ENCODE peak calls at places on chromosomes 11 and 22, in eight cellular contexts. One of them, this sample, is unnamed.

GRCh38 chr11:120858740-120859139 is 165.2 kb upstream of the TBCEL start:
- DNase-seq in left lung: no peak
- DNase-seq in neural crest cell: no peak
- DNase-seq in upper lobe of right lung: no peak
- DNase-seq in heart left ventricle: no peak
- DNase-seq in lower leg skin: no peak
- DNase-seq in AG10803: peak
- DNase-seq in brain microvascular endothelial cell: peak
- DNase-seq in this sample: no peak

GRCh38 chr11:44578279-44578678 is 12.8 kb downstream of the CD82 start:
- DNase-seq in left lung: no peak
- DNase-seq in neural crest cell: no peak
- DNase-seq in upper lobe of right lung: no peak
- DNase-seq in heart left ventricle: no peak
- DNase-seq in lower leg skin: no peak
- DNase-seq in AG10803: no peak
- DNase-seq in brain microvascular endothelial cell: no peak
- DNase-seq in this sample: no peak

GRCh38 chr11:2312232-2313042 is 10.6 kb downstream of the TSPAN32 start:
- DNase-seq in left lung: no peak
- DNase-seq in neural crest cell: no peak
- DNase-seq in upper lobe of right lung: peak
- DNase-seq in heart left ventricle: no peak
- DNase-seq in lower leg skin: no peak
- DNase-seq in AG10803: peak
- DNase-seq in brain microvascular endothelial cell: peak
- DNase-seq in this sample: no peak

GRCh38 chr22:46087336-46087690 is 63.0 kb upstream of the PPARA start:
- DNase-seq in left lung: no peak
- DNase-seq in neural crest cell: no peak
- DNase-seq in upper lobe of right lung: no peak
- DNase-seq in heart left ventricle: no peak
- DNase-seq in lower leg skin: no peak
- DNase-seq in AG10803: no peak
- DNase-seq in brain microvascular endothelial cell: no peak
- DNase-seq in this sample: no peak

GRCh38 chr11:69010964-69011623 is 2.0 kb downstream of the MRGPRF start:
- DNase-seq in left lung: peak
- DNase-seq in neural crest cell: peak
- DNase-seq in upper lobe of right lung: peak
- DNase-seq in heart left ventricle: peak
- DNase-seq in lower leg skin: peak
- DNase-seq in AG10803: peak
- DNase-seq in brain microvascular endothelial cell: peak
- DNase-seq in this sample: peak

GRCh38 chr22:22787805-22788459 is 99.7 kb upstream of the IGLL5 start:
- DNase-seq in left lung: peak
- DNase-seq in neural crest cell: peak
- DNase-seq in upper lobe of right lung: no peak
- DNase-seq in heart left ventricle: peak
- DNase-seq in lower leg skin: no peak
- DNase-seq in AG10803: peak
- DNase-seq in brain microvascular endothelial cell: peak
- DNase-seq in this sample: no peak

GRCh38 chr11:15724611-15725010 is 609.9 kb downstream of the INSC start:
- DNase-seq in left lung: no peak
- DNase-seq in neural crest cell: no peak
- DNase-seq in upper lobe of right lung: no peak
- DNase-seq in heart left ventricle: no peak
- DNase-seq in lower leg skin: no peak
- DNase-seq in AG10803: no peak
- DNase-seq in brain microvascular endothelial cell: no peak
- DNase-seq in this sample: no peak

GRCh38 chr22:17580461-17581031 is 17.2 kb downstream of the SLC25A18 start:
- DNase-seq in left lung: no peak
- DNase-seq in neural crest cell: no peak
- DNase-seq in upper lobe of right lung: no peak
- DNase-seq in heart left ventricle: no peak
- DNase-seq in lower leg skin: no peak
- DNase-seq in AG10803: no peak
- DNase-seq in brain microvascular endothelial cell: no peak
- DNase-seq in this sample: no peak

GRCh38 chr22:26853071-26853470 is 195.7 kb downstream of the MIAT start:
- DNase-seq in left lung: no peak
- DNase-seq in neural crest cell: no peak
- DNase-seq in upper lobe of right lung: no peak
- DNase-seq in heart left ventricle: no peak
- DNase-seq in lower leg skin: no peak
- DNase-seq in AG10803: no peak
- DNase-seq in brain microvascular endothelial cell: no peak
- DNase-seq in this sample: no peak

GRCh38 chr22:23075525-23076216 is 5.4 kb downstream of the GNAZ start:
- DNase-seq in left lung: no peak
- DNase-seq in neural crest cell: no peak
- DNase-seq in upper lobe of right lung: no peak
- DNase-seq in heart left ventricle: no peak
- DNase-seq in lower leg skin: no peak
- DNase-seq in AG10803: no peak
- DNase-seq in brain microvascular endothelial cell: no peak
- DNase-seq in this sample: peak

GRCh38 chr11:44607324-44607962 is 42.0 kb downstream of the CD82 start:
- DNase-seq in left lung: no peak
- DNase-seq in neural crest cell: no peak
- DNase-seq in upper lobe of right lung: no peak
- DNase-seq in heart left ventricle: no peak
- DNase-seq in lower leg skin: no peak
- DNase-seq in AG10803: peak
- DNase-seq in brain microvascular endothelial cell: no peak
- DNase-seq in this sample: no peak

GRCh38 chr11:70502677-70503076 is 104.3 kb downstream of the CTTN start:
- DNase-seq in left lung: no peak
- DNase-seq in neural crest cell: no peak
- DNase-seq in upper lobe of right lung: peak
- DNase-seq in heart left ventricle: no peak
- DNase-seq in lower leg skin: no peak
- DNase-seq in AG10803: no peak
- DNase-seq in brain microvascular endothelial cell: no peak
- DNase-seq in this sample: peak

GRCh38 chr22:42283288-42284229 is 13.1 kb upstream of the TCF20 start:
- DNase-seq in left lung: peak
- DNase-seq in neural crest cell: peak
- DNase-seq in upper lobe of right lung: peak
- DNase-seq in heart left ventricle: no peak
- DNase-seq in lower leg skin: no peak
- DNase-seq in AG10803: no peak
- DNase-seq in brain microvascular endothelial cell: no peak
- DNase-seq in this sample: peak

GRCh38 chr11:126420730-126421083 is 65.2 kb downstream of the ST3GAL4 start:
- DNase-seq in left lung: no peak
- DNase-seq in neural crest cell: no peak
- DNase-seq in upper lobe of right lung: no peak
- DNase-seq in heart left ventricle: no peak
- DNase-seq in lower leg skin: no peak
- DNase-seq in AG10803: no peak
- DNase-seq in brain microvascular endothelial cell: no peak
- DNase-seq in this sample: no peak

GRCh38 chr11:67409261-67409666 is 5.4 kb downstream of the TBC1D10C start:
- DNase-seq in left lung: no peak
- DNase-seq in neural crest cell: no peak
- DNase-seq in upper lobe of right lung: no peak
- DNase-seq in heart left ventricle: no peak
- DNase-seq in lower leg skin: no peak
- DNase-seq in AG10803: no peak
- DNase-seq in brain microvascular endothelial cell: no peak
- DNase-seq in this sample: peak

GRCh38 chr11:69546735-69547370 is 65.4 kb downstream of the LINC01488 start:
- DNase-seq in left lung: no peak
- DNase-seq in neural crest cell: no peak
- DNase-seq in upper lobe of right lung: peak
- DNase-seq in heart left ventricle: no peak
- DNase-seq in lower leg skin: no peak
- DNase-seq in AG10803: no peak
- DNase-seq in brain microvascular endothelial cell: no peak
- DNase-seq in this sample: peak

GRCh38 chr11:373716-374551 is 4.6 kb downstream of the B4GALNT4 start:
- DNase-seq in left lung: no peak
- DNase-seq in neural crest cell: peak
- DNase-seq in upper lobe of right lung: no peak
- DNase-seq in heart left ventricle: no peak
- DNase-seq in lower leg skin: no peak
- DNase-seq in AG10803: no peak
- DNase-seq in brain microvascular endothelial cell: no peak
- DNase-seq in this sample: peak

GRCh38 chr11:32511926-32512325 is 71.7 kb upstream of the EIF3M start:
- DNase-seq in left lung: no peak
- DNase-seq in neural crest cell: no peak
- DNase-seq in upper lobe of right lung: no peak
- DNase-seq in heart left ventricle: no peak
- DNase-seq in lower leg skin: no peak
- DNase-seq in AG10803: no peak
- DNase-seq in brain microvascular endothelial cell: no peak
- DNase-seq in this sample: no peak

GRCh38 chr11:23112390-23112789 is 252.1 kb upstream of the CCDC179 start:
- DNase-seq in left lung: no peak
- DNase-seq in neural crest cell: no peak
- DNase-seq in upper lobe of right lung: no peak
- DNase-seq in heart left ventricle: no peak
- DNase-seq in lower leg skin: no peak
- DNase-seq in AG10803: no peak
- DNase-seq in brain microvascular endothelial cell: no peak
- DNase-seq in this sample: no peak

GRCh38 chr11:59770324-59770723 is 15.1 kb downstream of the STX3 start:
- DNase-seq in left lung: no peak
- DNase-seq in neural crest cell: no peak
- DNase-seq in upper lobe of right lung: no peak
- DNase-seq in heart left ventricle: no peak
- DNase-seq in lower leg skin: no peak
- DNase-seq in AG10803: no peak
- DNase-seq in brain microvascular endothelial cell: no peak
- DNase-seq in this sample: no peak

GRCh38 chr11:62054484-62055121 is 69.2 kb upstream of the INCENP start:
- DNase-seq in left lung: peak
- DNase-seq in neural crest cell: no peak
- DNase-seq in upper lobe of right lung: no peak
- DNase-seq in heart left ventricle: no peak
- DNase-seq in lower leg skin: no peak
- DNase-seq in AG10803: peak
- DNase-seq in brain microvascular endothelial cell: no peak
- DNase-seq in this sample: no peak
- TF ChIP-seq CTCF in left lung: peak
- TF ChIP-seq CTCF in neural crest cell: no peak
- TF ChIP-seq CTCF in upper lobe of right lung: peak
- TF ChIP-seq CTCF in heart left ventricle: peak
- TF ChIP-seq CTCF in lower leg skin: no peak
- TF ChIP-seq CTCF in AG10803: peak
- TF ChIP-seq CTCF in brain microvascular endothelial cell: peak
- TF ChIP-seq CTCF in this sample: peak

DNA sequence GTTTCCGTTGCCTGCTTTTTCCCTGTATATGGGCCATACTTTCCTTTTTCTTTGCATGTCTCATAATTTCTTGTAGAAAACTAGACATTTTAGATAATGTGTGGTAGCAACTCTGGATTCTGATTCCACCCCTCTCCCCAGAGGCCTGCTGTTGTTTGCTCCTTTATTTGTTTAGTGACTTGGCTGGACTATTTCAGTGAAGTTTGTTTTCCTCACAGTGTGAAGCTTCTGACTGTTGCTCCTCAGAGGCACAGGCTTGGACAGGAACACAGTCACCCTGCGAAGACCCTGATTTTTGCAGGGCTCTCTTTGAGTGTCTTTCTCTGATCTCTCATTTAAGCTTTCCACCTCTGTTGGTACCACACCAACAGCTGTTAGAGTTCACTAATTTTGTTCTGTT is 72.5 kb downstream of the SWAP70 start:
- DNase-seq in left lung: no peak
- DNase-seq in neural crest cell: no peak
- DNase-seq in upper lobe of right lung: no peak
- DNase-seq in heart left ventricle: no peak
- DNase-seq in lower leg skin: no peak
- DNase-seq in AG10803: no peak
- DNase-seq in brain microvascular endothelial cell: no peak
- DNase-seq in this sample: no peak
- TF ChIP-seq CTCF in left lung: no peak
- TF ChIP-seq CTCF in neural crest cell: no peak
- TF ChIP-seq CTCF in upper lobe of right lung: no peak
- TF ChIP-seq CTCF in heart left ventricle: no peak
- TF ChIP-seq CTCF in lower leg skin: no peak
- TF ChIP-seq CTCF in AG10803: no peak
- TF ChIP-seq CTCF in brain microvascular endothelial cell: no peak
- TF ChIP-seq CTCF in this sample: no peak

DNA sequence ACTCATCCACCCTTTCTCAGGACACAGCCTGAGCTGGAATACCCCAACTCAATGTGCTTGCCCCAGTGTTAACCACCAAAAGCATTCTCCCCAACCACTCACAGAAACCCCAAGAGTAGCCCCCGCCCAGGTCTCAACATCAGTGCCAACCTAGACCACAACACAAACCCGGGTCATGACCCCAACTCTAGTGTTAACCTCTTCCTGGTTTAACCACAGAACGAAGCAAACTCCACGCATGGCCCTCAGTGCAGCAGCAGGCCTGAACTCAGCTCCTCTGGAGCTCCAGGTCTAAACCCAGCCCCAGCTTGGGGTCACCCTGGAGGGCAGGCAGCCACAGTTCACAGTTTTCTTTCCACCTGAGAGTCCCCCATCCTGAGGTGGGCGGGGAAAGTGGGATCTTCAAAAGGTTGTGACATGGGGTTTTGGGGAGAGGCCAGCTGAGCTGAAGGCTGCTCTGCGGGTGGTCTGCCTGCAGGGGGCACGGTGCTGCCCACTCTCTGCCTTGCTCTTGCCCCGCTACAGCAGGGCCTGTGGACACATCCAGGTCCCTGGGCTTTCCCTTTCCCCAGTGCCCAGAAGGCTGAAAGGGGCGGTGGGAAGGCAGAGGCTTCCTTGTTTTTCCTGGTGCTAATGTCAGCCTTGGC is 37.9 kb downstream of the NECTIN1 start:
- DNase-seq in left lung: no peak
- DNase-seq in neural crest cell: no peak
- DNase-seq in upper lobe of right lung: no peak
- DNase-seq in heart left ventricle: no peak
- DNase-seq in lower leg skin: no peak
- DNase-seq in AG10803: no peak
- DNase-seq in brain microvascular endothelial cell: no peak
- DNase-seq in this sample: no peak
- TF ChIP-seq CTCF in left lung: no peak
- TF ChIP-seq CTCF in neural crest cell: peak
- TF ChIP-seq CTCF in upper lobe of right lung: no peak
- TF ChIP-seq CTCF in heart left ventricle: no peak
- TF ChIP-seq CTCF in lower leg skin: no peak
- TF ChIP-seq CTCF in AG10803: no peak
- TF ChIP-seq CTCF in brain microvascular endothelial cell: peak
- TF ChIP-seq CTCF in this sample: no peak

DNA sequence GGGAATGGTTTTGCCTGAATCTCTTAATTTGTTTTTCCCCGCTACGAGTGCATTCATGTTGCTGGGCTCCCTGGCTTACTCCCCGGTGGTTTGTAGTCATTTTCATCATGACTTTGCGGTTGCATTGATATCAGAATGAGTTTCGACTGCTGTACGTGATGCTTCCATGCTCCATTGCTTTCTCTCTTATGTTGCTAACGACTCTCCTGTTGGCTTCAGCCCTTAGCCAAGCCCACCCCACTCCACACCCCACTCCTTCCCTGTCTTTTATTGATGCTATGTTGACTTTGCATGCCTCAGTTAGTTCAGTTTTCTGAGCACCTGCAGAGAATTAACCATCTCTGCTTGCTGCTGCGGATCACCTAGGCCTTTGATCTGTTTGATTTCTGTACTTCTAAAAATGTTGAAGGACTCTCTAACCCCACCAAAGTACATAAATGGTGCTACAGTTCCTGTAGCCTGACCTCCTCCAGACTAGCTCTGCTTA is 65.3 kb downstream of the ARFGAP2 start:
- DNase-seq in left lung: no peak
- DNase-seq in neural crest cell: no peak
- DNase-seq in upper lobe of right lung: no peak
- DNase-seq in heart left ventricle: no peak
- DNase-seq in lower leg skin: no peak
- DNase-seq in AG10803: no peak
- DNase-seq in brain microvascular endothelial cell: no peak
- DNase-seq in this sample: no peak
- TF ChIP-seq CTCF in left lung: no peak
- TF ChIP-seq CTCF in neural crest cell: no peak
- TF ChIP-seq CTCF in upper lobe of right lung: no peak
- TF ChIP-seq CTCF in heart left ventricle: no peak
- TF ChIP-seq CTCF in lower leg skin: no peak
- TF ChIP-seq CTCF in AG10803: no peak
- TF ChIP-seq CTCF in brain microvascular endothelial cell: no peak
- TF ChIP-seq CTCF in this sample: no peak

This sample was measured in chondrocyte.